ENCODE peak calls at places on chromosomes 4 and X, in seven cellular contexts. J, O, K, R, X, F and Y are unnamed samples. For H3K36me3 and H3K4me1, the result is how much of the 10 kb centered on the place peaks cover.

GRCh38 chr4:5708171-5708828 is at the start of gene EVC2:
- DNase-seq in R (peak), X (peak), O (peak), F (peak), J (peak), K (peak), Y (peak)

GRCh38 chrX:132953358-132953757 is 5.1 kb downstream of the HS6ST2 start:
- DNase-seq in X (no peak), J (no peak), O (no peak), F (no peak), K (no peak), R (no peak), Y (no peak)

GRCh38 chrX:129493643-129494042 is 29.6 kb downstream of the SMARCA1 start:
- DNase-seq in R (no peak), J (no peak), X (no peak), O (no peak), K (no peak), F (no peak), Y (no peak)

GRCh38 chr4:128255906-128256305 is 31.7 kb downstream of the PGRMC2 start:
- DNase-seq in F (no peak), X (no peak), J (no peak), R (no peak), O (no peak), K (no peak), Y (no peak)

GRCh38 chr4:185504098-185505047 is 30.9 kb downstream of the PDLIM3 start:
- DNase-seq in R (peak), F (peak), X (no peak), K (peak), O (peak), J (peak), Y (peak)

GRCh38 chr4:13537832-13538177 is 6.5 kb downstream of the NKX3-2 start:
- DNase-seq in O (no peak), K (no peak), R (no peak), X (no peak), F (no peak), J (no peak), Y (no peak)

GRCh38 chr4:186844059-186844681 is 120.5 kb upstream of the FAT1 start:
- DNase-seq in K (peak), X (no peak), J (no peak), R (no peak), O (peak), F (peak), Y (peak)

GRCh38 chr4:39502034-39502658 is 25.1 kb downstream of the UGDH start:
- DNase-seq in J (no peak), X (no peak), K (no peak), F (no peak), R (no peak), O (no peak), Y (no peak)

GRCh38 chrX:153608376-153608775 is 9.4 kb upstream of the CCNQ start:
- DNase-seq in F (no peak), R (no peak), J (no peak), O (no peak), K (no peak), X (no peak), Y (no peak)

GRCh38 chr4:183635333-183635732 is 23.7 kb downstream of the RWDD4 start:
- DNase-seq in O (no peak), J (no peak), K (no peak), X (no peak), F (no peak), R (no peak), Y (no peak)

GRCh38 chr4:2634014-2634413 is 97.6 kb downstream of the FAM193A start:
- DNase-seq in K (no peak), R (no peak), F (no peak), J (no peak), O (no peak), X (no peak), Y (no peak)

DNA sequence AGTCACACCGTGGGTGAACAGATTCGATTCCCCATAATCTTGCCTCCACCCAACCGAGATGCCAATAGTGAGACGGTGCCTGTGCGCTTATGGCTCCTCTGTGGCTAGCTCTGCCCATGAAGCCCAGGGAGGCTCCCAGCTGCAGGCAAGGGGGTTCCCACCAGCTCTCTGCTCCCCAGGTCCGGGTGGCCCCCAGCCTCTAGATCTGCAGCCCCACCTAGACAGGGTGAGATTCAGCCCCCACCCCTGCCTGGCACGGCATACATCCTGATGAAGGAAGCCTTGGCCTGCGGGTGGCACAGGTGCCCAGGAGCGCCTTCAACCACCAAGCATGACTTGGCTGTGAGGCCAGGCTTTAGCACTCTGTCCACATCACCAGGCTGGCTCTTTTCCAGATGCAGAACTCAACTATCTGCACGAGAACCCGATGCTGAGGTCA is 40.6 kb downstream of the WDR1 start:
- DNase-seq in O (no peak), J (no peak), R (peak), K (no peak), X (peak), F (no peak), Y (peak)
- H3K36me3 ChIP-seq in O (under half), J (under half), R (half or more), K (half or more), X (half or more), F (under half), Y (half or more)

GRCh38 chrX:119614776-119615175 is 8.6 kb upstream of the NKRF start:
- DNase-seq in O (no peak), R (no peak), X (no peak), F (no peak), K (no peak), J (no peak), Y (no peak)
- H3K4me1 ChIP-seq in O (under half), R (under half), X (under half), F (under half), K (under half), J (under half), Y (under half)

GRCh38 chr4:75777589-75777988 is 53.2 kb downstream of the USO1 start:
- DNase-seq in J (no peak), F (no peak), O (no peak), X (no peak), K (no peak), R (no peak), Y (no peak)
- H3K36me3 ChIP-seq in J (under half), F (under half), O (under half), X (half or more), K (half or more), R (half or more), Y (half or more)

GRCh38 chrX:24425806-24426205 is 39.3 kb upstream of the PDK3 start:
- DNase-seq in X (no peak), F (no peak), R (no peak), K (no peak), J (no peak), O (no peak), Y (no peak)
- H3K4me1 ChIP-seq in X (under half), F (under half), R (under half), K (under half), J (under half), O (under half), Y (under half)

DNA sequence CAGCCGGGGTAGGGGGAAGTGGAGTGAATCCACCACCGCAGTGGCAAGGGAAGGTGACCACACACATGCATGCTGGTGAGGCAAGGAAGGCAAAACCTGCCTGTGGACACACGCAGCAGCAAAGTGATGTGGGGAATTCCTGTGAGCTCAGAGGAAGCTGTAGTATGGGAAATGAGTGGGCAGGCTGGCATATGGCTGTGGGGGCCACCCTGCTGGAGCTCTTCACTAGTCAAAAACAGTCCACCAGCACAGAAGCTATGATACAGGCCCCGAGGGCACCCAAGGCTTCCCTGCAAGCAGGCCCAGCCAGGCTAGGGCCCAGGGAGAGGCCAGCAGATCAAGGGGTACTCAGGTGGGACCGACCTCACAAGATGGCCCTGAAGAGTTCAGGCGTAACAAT is 239.1 kb downstream of the CHM start:
- DNase-seq in K (no peak), R (no peak), F (no peak), X (no peak), O (no peak), J (no peak), Y (no peak)
- H3K36me3 ChIP-seq in K (under half), R (under half), F (under half), X (under half), O (under half), J (under half), Y (under half)

DNA sequence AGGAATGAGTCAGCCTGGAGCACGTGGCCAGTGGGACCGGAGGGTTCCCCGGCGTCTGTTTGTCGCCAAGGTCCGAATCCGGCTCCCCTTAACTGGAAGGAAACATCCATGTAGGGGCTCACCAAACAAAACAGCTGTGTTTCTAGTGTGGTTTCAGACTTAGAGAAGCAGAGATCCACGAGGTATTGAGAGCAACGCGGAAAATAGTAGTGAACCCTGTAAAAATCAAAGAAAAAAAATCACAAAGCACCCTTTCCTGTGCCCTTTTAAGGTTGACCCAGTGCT is 38.3 kb downstream of the ERVMER34-1 start:
- DNase-seq in K (peak), X (no peak), F (no peak), R (no peak), J (no peak), O (no peak), Y (no peak)
- H3K4me1 ChIP-seq in K (under half), X (under half), F (under half), R (under half), J (under half), O (under half), Y (under half)

GRCh38 chr4:181957088-181957487 is 286.1 kb upstream of the TENM3 start:
- DNase-seq in O (no peak), F (no peak), R (no peak), J (no peak), K (no peak), X (no peak), Y (no peak)
- H3K36me3 ChIP-seq in O (under half), F (under half), R (under half), J (under half), K (under half), X (under half), Y (under half)

GRCh38 chr4:57094482-57095223 is 15.5 kb downstream of the IGFBP7 start:
- DNase-seq in R (no peak), J (no peak), K (no peak), X (no peak), O (no peak), F (no peak), Y (no peak)

GRCh38 chr4:57095245-57095644 is 14.9 kb downstream of the IGFBP7 start:
- DNase-seq in J (no peak), R (no peak), O (no peak), F (no peak), X (no peak), K (no peak), Y (no peak)

GRCh38 chr4:57093816-57094481 is 16.2 kb downstream of the IGFBP7 start:
- DNase-seq in J (no peak), F (no peak), O (no peak), R (no peak), X (no peak), K (no peak), Y (peak)

GRCh38 chr4:57097711-57098110 is 12.5 kb downstream of the IGFBP7 start:
- DNase-seq in J (no peak), K (no peak), O (no peak), X (no peak), R (no peak), F (no peak), Y (no peak)

GRCh38 chr4:57095956-57096355 is 14.2 kb downstream of the IGFBP7 start:
- DNase-seq in J (no peak), K (no peak), F (no peak), X (no peak), R (no peak), O (no peak), Y (no peak)
- H3K4me1 ChIP-seq in J (under half), K (under half), F (under half), X (under half), R (under half), O (under half), Y (half or more)

GRCh38 chr4:134045411-134045810 is 156.2 kb downstream of the PABPC4L start:
- DNase-seq in O (no peak), K (no peak), R (no peak), X (no peak), F (no peak), J (no peak), Y (no peak)
- H3K36me3 ChIP-seq in O (under half), K (under half), R (under half), X (under half), F (under half), J (under half), Y (under half)

DNA sequence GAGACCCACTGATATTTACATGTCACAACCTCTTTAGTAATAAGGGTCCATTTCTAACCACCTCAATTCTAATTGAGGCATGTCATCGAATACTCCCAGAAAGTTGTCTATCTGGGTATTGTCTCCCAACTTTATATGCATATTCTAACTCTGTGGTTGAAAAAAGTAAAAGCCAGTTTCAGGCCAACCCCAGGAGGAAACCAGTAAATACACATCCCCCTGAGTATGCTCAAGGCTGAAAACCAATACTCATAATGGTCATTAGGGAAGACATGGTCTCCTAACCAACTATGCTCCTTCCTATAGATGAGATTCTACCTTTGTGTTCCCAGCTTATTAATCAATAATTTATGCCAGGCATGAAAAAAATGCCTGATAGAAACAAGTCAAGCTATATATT is 96.6 kb downstream of the SH3KBP1 start:
- DNase-seq in J (no peak), X (no peak), O (no peak), F (no peak), R (no peak), K (no peak), Y (no peak)
- H3K4me1 ChIP-seq in J (under half), X (under half), O (under half), F (under half), R (under half), K (under half), Y (under half)